ENCODE peak calls at places on chromosome 6, in five cellular contexts. O is HL-60, U is upper lobe of left lung, F is stomach, N is HCT116. S is an unnamed sample.

GRCh38 chr6:135012764-135013163 is 41.9 kb downstream of the HBS1L start:
- DNase-seq in O (no peak), U (no peak), F (no peak), N (no peak), S (no peak)

GRCh38 chr6:107655245-107655644 is 165.3 kb downstream of the SOBP start:
- DNase-seq in O (no peak), U (no peak), F (no peak), N (no peak), S (no peak)

GRCh38 chr6:25173951-25174474 is 105.2 kb upstream of the CARMIL1 start:
- DNase-seq in O (peak; percentile 2), U (no peak), F (no peak), N (peak; percentile 70), S (no peak)

GRCh38 chr6:159801935-159802334 is 1.9 kb downstream of the PNLDC1 start:
- DNase-seq in O (peak; percentile 83), U (no peak), F (no peak), N (no peak), S (no peak)

GRCh38 chr6:106390088-106390487 is 29.6 kb downstream of the CRYBG1 start:
- DNase-seq in O (no peak), U (no peak), F (no peak), N (no peak), S (no peak)

GRCh38 chr6:159438106-159438505 is 254.9 kb downstream of the SOD2 start:
- DNase-seq in O (no peak), U (no peak), F (no peak), N (no peak), S (no peak)

GRCh38 chr6:162856885-162857284 is 129.1 kb downstream of the PACRG start:
- DNase-seq in O (peak; percentile 7), U (no peak), F (no peak), N (peak; percentile 29), S (no peak)

GRCh38 chr6:50185006-50185405 is 135.3 kb upstream of the DEFB112 start:
- DNase-seq in O (no peak), U (no peak), F (no peak), N (no peak), S (no peak)

GRCh38 chr6:144331610-144332009 is 46.5 kb downstream of the UTRN start:
- DNase-seq in O (no peak), U (no peak), F (no peak), N (no peak), S (no peak)

GRCh38 chr6:53573299-53573698 is 28.4 kb upstream of the GCLC start:
- DNase-seq in O (no peak), U (no peak), F (no peak), N (no peak), S (no peak)

GRCh38 chr6:170266061-170266825 is 24.6 kb downstream of the DLL1 start:
- DNase-seq in O (peak; percentile 9), U (no peak), F (no peak), N (no peak), S (no peak)

GRCh38 chr6:12545837-12546658 is 170.5 kb upstream of the PHACTR1 start:
- DNase-seq in O (no peak), U (no peak), F (no peak), N (peak; percentile 6), S (no peak)

GRCh38 chr6:11692451-11693376 is 85.9 kb downstream of the ADTRP start:
- DNase-seq in O (peak; percentile 91), U (no peak), F (no peak), N (no peak), S (no peak)

GRCh38 chr6:128507337-128508310 is 12.8 kb downstream of the PTPRK start:
- DNase-seq in O (no peak), U (no peak), F (no peak), N (no peak), S (no peak)

GRCh38 chr6:119655124-119655523 is 305.6 kb upstream of the MAN1A1 start:
- DNase-seq in O (no peak), U (no peak), F (no peak), N (no peak), S (no peak)

GRCh38 chr6:158609455-158610155 is 34.9 kb downstream of the DYNLT1 start:
- DNase-seq in O (no peak), U (no peak), F (no peak), N (no peak), S (no peak)

GRCh38 chr6:91031581-91031980 is 444.7 kb upstream of the MAP3K7 start:
- DNase-seq in O (no peak), U (no peak), F (no peak), N (no peak), S (no peak)

GRCh38 chr6:118706702-118707101 is 55.3 kb upstream of the CEP85L start:
- DNase-seq in O (no peak), U (no peak), F (no peak), N (no peak), S (no peak)

GRCh38 chr6:31558631-31559500 is 11.5 kb downstream of the NFKBIL1 start:
- DNase-seq in O (peak; percentile 98), U (no peak), F (no peak), N (no peak), S (no peak)

GRCh38 chr6:110654096-110654820 is 161.0 kb downstream of the CDK19 start:
- DNase-seq in O (no peak), U (no peak), F (no peak), N (no peak), S (no peak)

GRCh38 chr6:67165606-67166005 is 1458.6 kb upstream of the EYS start:
- DNase-seq in O (no peak), U (no peak), F (no peak), N (no peak), S (no peak)

GRCh38 chr6:105569706-105570105 is 166.8 kb upstream of the PREP start:
- DNase-seq in O (no peak), U (no peak), F (no peak), N (no peak), S (no peak)

GRCh38 chr6:6960571-6961251 is 147.1 kb upstream of the RREB1 start:
- DNase-seq in O (no peak), U (no peak), F (no peak), N (no peak), S (no peak)

GRCh38 chr6:112927641-112928040 is 580.5 kb downstream of the RFPL4B start:
- DNase-seq in O (no peak), U (no peak), F (no peak), N (no peak), S (no peak)

GRCh38 chr6:131029661-131030297 is 33.3 kb downstream of the EPB41L2 start:
- DNase-seq in O (no peak), U (no peak), F (no peak), N (no peak), S (no peak)

GRCh38 chr6:16316741-16317251 is 78.4 kb downstream of the GMPR start:
- DNase-seq in O (peak; percentile 16), U (no peak), F (no peak), N (peak; percentile 39), S (no peak)

GRCh38 chr6:33080127-33081089 is 4.6 kb downstream of the HLA-DPB1 start:
- DNase-seq in O (no peak), U (peak; percentile 85), F (no peak), N (no peak), S (no peak)

GRCh38 chr6:28683945-28684538 is 158.4 kb downstream of the GPX5 start:
- DNase-seq in O (peak; percentile 25), U (no peak), F (no peak), N (peak; percentile 60), S (no peak)

GRCh38 chr6:79656134-79656533 is 25.0 kb downstream of the SH3BGRL2 start:
- DNase-seq in O (no peak), U (no peak), F (no peak), N (no peak), S (no peak)

GRCh38 chr6:137853569-137854213 is 13.4 kb upstream of the TNFAIP3 start:
- DNase-seq in O (no peak), U (no peak), F (no peak), N (peak; percentile 73), S (no peak)
- TF ChIP-seq POLR2AphosphoS5 in O (no peak), U (no peak), F (no peak), N (peak; percentile 31), S (no peak)

GRCh38 chr6:22147983-22148797 is 148.6 kb downstream of the PRL start:
- DNase-seq in O (no peak), U (no peak), F (no peak), N (no peak), S (no peak)

GRCh38 chr6:22149501-22150490 is 147.0 kb downstream of the PRL start:
- DNase-seq in O (no peak), U (no peak), F (no peak), N (no peak), S (no peak)

GRCh38 chr6:22147469-22147815 is 149.4 kb downstream of the PRL start:
- DNase-seq in O (no peak), U (no peak), F (no peak), N (no peak), S (no peak)

GRCh38 chr6:22146581-22147468 is 150.0 kb downstream of the PRL start:
- DNase-seq in O (no peak), U (peak; percentile 80), F (no peak), N (no peak), S (no peak)

DNA sequence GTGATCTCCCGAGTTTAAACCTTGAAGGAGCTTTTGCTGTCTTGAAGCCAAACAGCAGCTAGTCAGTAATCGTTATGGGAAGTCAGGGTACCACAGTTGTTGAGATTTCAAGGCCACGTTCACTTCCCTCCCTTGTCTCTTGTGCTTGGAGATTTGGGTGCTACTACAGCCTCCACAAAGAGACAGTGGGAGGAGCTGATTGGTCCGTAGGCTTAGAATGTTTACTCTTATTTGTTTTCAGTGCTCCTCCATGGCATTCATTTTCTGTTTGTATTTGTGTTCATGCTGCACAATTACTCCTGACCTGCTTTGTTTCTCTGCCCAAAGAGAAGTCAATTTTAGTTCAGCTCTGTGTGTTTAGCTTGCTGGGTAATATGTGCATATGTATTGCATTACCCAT is 147.8 kb downstream of the PRL start:
- DNase-seq in O (no peak), U (no peak), F (no peak), N (no peak), S (no peak)
- H3K4me3 ChIP-seq in O (no peak overlapping the region), U (no peak overlapping the region), F (no peak overlapping the region), N (no peak overlapping the region), S (no peak overlapping the region)

DNA sequence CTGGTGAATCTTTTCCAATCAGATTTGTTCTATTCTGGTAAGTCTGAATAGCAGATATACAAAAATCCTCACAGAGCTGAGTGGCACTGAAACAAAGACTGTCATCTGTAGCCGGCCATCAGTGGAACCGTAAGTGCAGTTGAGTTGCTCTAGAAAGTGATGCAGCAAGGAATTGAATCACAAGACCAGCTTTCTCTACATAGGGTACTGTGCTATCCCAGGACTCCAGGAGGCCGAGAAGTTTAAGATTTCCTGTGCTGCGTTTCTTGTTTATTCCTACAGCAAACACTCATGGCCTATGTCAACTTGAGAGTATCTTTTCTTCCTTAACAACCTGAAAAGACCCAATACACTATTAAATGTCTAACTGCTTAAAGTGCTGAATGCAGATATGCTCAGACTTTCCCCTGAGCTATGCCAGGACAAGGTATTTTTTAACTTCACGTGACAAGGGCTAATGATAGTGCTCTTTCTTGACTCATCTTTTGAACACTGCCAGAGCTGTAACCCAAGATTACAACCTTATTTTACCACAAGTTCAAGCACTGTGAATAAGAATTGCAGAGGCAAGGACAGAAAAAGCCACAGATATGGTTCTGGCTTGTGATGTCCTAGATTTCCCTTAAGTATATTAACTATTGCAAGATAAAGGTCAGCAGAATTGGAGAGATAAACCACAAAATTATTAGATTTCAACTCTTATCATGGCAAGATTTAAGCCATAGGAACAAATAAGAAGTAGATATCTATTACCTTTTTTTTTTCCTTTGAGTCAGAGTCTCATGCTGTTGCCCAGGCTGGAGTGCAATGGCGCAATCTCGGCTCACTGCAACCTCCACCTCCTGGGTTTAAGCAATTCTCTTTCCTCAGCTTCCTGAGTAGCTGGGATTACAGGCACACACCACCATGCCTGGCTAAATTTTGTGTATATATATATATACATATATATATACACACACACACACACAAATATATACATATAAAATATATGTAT is 71.6 kb downstream of the GJA1 start:
- DNase-seq in O (peak; percentile 3), U (no peak), F (no peak), N (no peak), S (no peak)
- H3K27ac ChIP-seq in O (no peak overlapping the region), U (no peak overlapping the region), F (no peak overlapping the region), N (no peak overlapping the region), S (no peak overlapping the region)

GRCh38 chr6:123655520-123656306 is 19.0 kb upstream of the TRDN start:
- DNase-seq in O (no peak), U (no peak), F (no peak), N (no peak), S (no peak)
- TF ChIP-seq POLR2AphosphoS5 in O (no peak), U (no peak), F (no peak), N (no peak), S (no peak)